ENCODE peak calls at places on chromosome 2, in four cellular contexts. One of them, this sample, is unnamed.

GRCh38 chr2:231181848-231182247 is 16.6 kb upstream of the ARMC9 start:
- DNase-seq in body of pancreas: no peak
- DNase-seq in posterior vena cava: peak; percentile 93
- DNase-seq in A549: peak; percentile 66
- DNase-seq in this sample: no peak

GRCh38 chr2:155298001-155298400 is 599.5 kb downstream of the KCNJ3 start:
- DNase-seq in body of pancreas: no peak
- DNase-seq in posterior vena cava: no peak
- DNase-seq in A549: no peak
- DNase-seq in this sample: no peak

GRCh38 chr2:88188741-88189140 is 18.6 kb downstream of the THNSL2 start:
- DNase-seq in body of pancreas: no peak
- DNase-seq in posterior vena cava: no peak
- DNase-seq in A549: no peak
- DNase-seq in this sample: no peak

GRCh38 chr2:45874324-45874723 is 222.8 kb downstream of the PRKCE start:
- DNase-seq in body of pancreas: peak; percentile 95
- DNase-seq in posterior vena cava: no peak
- DNase-seq in A549: no peak
- DNase-seq in this sample: no peak

GRCh38 chr2:26873584-26873983 is 25.7 kb downstream of the DPYSL5 start:
- DNase-seq in body of pancreas: no peak
- DNase-seq in posterior vena cava: no peak
- DNase-seq in A549: no peak
- DNase-seq in this sample: no peak

GRCh38 chr2:70473101-70473722 is 80.4 kb downstream of the TGFA start:
- DNase-seq in body of pancreas: no peak
- DNase-seq in posterior vena cava: no peak
- DNase-seq in A549: no peak
- DNase-seq in this sample: no peak

GRCh38 chr2:238997684-238998083 is 149.8 kb downstream of the TWIST2 start:
- DNase-seq in body of pancreas: no peak
- DNase-seq in posterior vena cava: no peak
- DNase-seq in A549: no peak
- DNase-seq in this sample: no peak

GRCh38 chr2:227248876-227249275 is 76.2 kb upstream of the MFF start:
- DNase-seq in body of pancreas: no peak
- DNase-seq in posterior vena cava: no peak
- DNase-seq in A549: no peak
- DNase-seq in this sample: no peak

GRCh38 chr2:136058262-136058661 is 59.7 kb downstream of the CXCR4 start:
- DNase-seq in body of pancreas: no peak
- DNase-seq in posterior vena cava: no peak
- DNase-seq in A549: no peak
- DNase-seq in this sample: no peak

GRCh38 chr2:227132986-227133385 is 31.0 kb downstream of the COL4A4 start:
- DNase-seq in body of pancreas: no peak
- DNase-seq in posterior vena cava: no peak
- DNase-seq in A549: no peak
- DNase-seq in this sample: no peak

GRCh38 chr2:198117397-198118041 is 313.1 kb downstream of the PLCL1 start:
- DNase-seq in body of pancreas: no peak
- DNase-seq in posterior vena cava: no peak
- DNase-seq in A549: no peak
- DNase-seq in this sample: no peak